ENCODE peak calls at places on chromosomes 5 and 9, in nine cellular contexts. L is nucleus accumbens, H is body of pancreas, U is posterior cingulate gyrus, R is pons, M is psoas muscle, Q is Kasumi-1, C is choroid plexus epithelial cell, P is foreskin fibroblast. J is an unnamed sample.

GRCh38 chr9:35774907-35775635 is 16.3 kb upstream of the NPR2 start:
- DNase-seq in H (no peak), L (no peak), Q (peak; percentile 74), R (peak; percentile 55), C (no peak), M (no peak), P (peak; percentile 45), U (no peak), J (no peak)

GRCh38 chr9:15317836-15318235 is 10.8 kb upstream of the TTC39B start:
- DNase-seq in P (peak; percentile 55), L (no peak), U (no peak), M (no peak), R (no peak), C (peak; percentile 27), Q (no peak), H (no peak), J (peak; percentile 83)

GRCh38 chr5:74013222-74013621 is 387.2 kb downstream of the ARHGEF28 start:
- DNase-seq in C (no peak), Q (no peak), H (no peak), M (no peak), L (no peak), P (no peak), R (no peak), U (no peak), J (no peak)

GRCh38 chr9:69549310-69550202 is 122.6 kb downstream of the APBA1 start:
- DNase-seq in H (peak; percentile 31), L (no peak), U (no peak), Q (peak; percentile 29), C (peak; percentile 62), P (peak; percentile 66), R (peak; percentile 66), M (no peak), J (no peak)

GRCh38 chr5:140295414-140295813 is 7.5 kb downstream of the PFDN1 start:
- DNase-seq in M (no peak), Q (peak; percentile 33), R (peak; percentile 48), P (peak; percentile 95), C (peak; percentile 99), U (no peak), H (peak; percentile 55), L (no peak), J (peak; percentile 99)

GRCh38 chr5:32745317-32745716 is 34.2 kb downstream of the NPR3 start:
- DNase-seq in U (no peak), L (no peak), C (no peak), Q (no peak), M (no peak), P (no peak), R (no peak), H (no peak), J (no peak)

GRCh38 chr5:33174376-33174775 is 266.4 kb upstream of the TARS1 start:
- DNase-seq in H (no peak), U (no peak), P (no peak), M (no peak), C (no peak), R (no peak), L (no peak), Q (no peak), J (no peak)

GRCh38 chr9:118000581-118000980 is 296.4 kb downstream of the TLR4 start:
- DNase-seq in C (no peak), L (no peak), R (no peak), H (no peak), M (no peak), U (no peak), Q (no peak), P (no peak), J (no peak)

GRCh38 chr9:123893146-123893545 is 36.8 kb downstream of the DENND1A start:
- DNase-seq in C (no peak), U (no peak), Q (no peak), R (no peak), M (no peak), P (no peak), L (no peak), H (no peak), J (no peak)

GRCh38 chr5:16364906-16365305 is 100.7 kb downstream of the ZNF622 start:
- DNase-seq in H (no peak), Q (no peak), M (no peak), L (no peak), U (no peak), C (no peak), P (no peak), R (no peak), J (no peak)

GRCh38 chr5:6459896-6460295 is 11.2 kb downstream of the UBE2QL1 start:
- DNase-seq in Q (no peak), M (no peak), P (no peak), H (no peak), C (no peak), R (no peak), L (no peak), U (no peak), J (no peak)